ENCODE peak calls at places on chromosome X, in eight cellular contexts. T is DND-41; A is naive thymus-derived CD4-positive, alpha-beta T cell; V is IMR-90; S is endodermal cell; H is CD8-positive, alpha-beta memory T cell; Y is CD8-positive, alpha-beta T cell; J is tibial artery. Z is an unnamed sample.

GRCh38 chrX:101450951-101451350 is 34.3 kb upstream of the ARMCX4 start:
- DNase-seq in T (no peak), H (no peak), J (peak; percentile 20), Y (no peak), S (no peak), A (no peak), V (peak; percentile 30), Z (no peak)

GRCh38 chrX:41335590-41336331 is 1.8 kb downstream of the DDX3X start:
- DNase-seq in J (no peak), H (no peak), S (no peak), A (no peak), V (peak; percentile 80), T (no peak), Y (no peak), Z (no peak)

GRCh38 chrX:17697191-17697590 is 40.1 kb upstream of the SCML1 start:
- DNase-seq in A (no peak), H (no peak), S (no peak), T (no peak), V (peak; percentile 15), J (no peak), Y (no peak), Z (no peak)

GRCh38 chrX:101191217-101191750 is 28.3 kb upstream of the DRP2 start:
- DNase-seq in H (no peak), S (peak; percentile 81), V (no peak), J (peak; percentile 18), A (no peak), T (no peak), Y (no peak), Z (no peak)

GRCh38 chrX:125132274-125132673 is 187.4 kb upstream of the TEX13C start:
- DNase-seq in H (no peak), S (no peak), V (peak; percentile 0), Y (no peak), J (no peak), A (no peak), T (no peak), Z (no peak)

GRCh38 chrX:148080593-148080992 is 99.5 kb downstream of the FMR1NB start:
- DNase-seq in V (no peak), T (no peak), Y (no peak), S (no peak), H (no peak), J (no peak), A (no peak), Z (no peak)

GRCh38 chrX:133586443-133586842 is 171.2 kb upstream of the GPC4 start:
- DNase-seq in J (no peak), H (no peak), V (no peak), Y (no peak), T (no peak), A (no peak), S (no peak), Z (no peak)

GRCh38 chrX:24658421-24658820 is 11.3 kb upstream of the PCYT1B start:
- DNase-seq in V (no peak), S (no peak), H (no peak), Y (no peak), J (no peak), A (no peak), T (no peak), Z (no peak)

GRCh38 chrX:3215249-3215648 is 131.2 kb downstream of the MXRA5 start:
- DNase-seq in H (no peak), Y (no peak), T (no peak), V (no peak), S (no peak), A (no peak), J (no peak), Z (no peak)

DNA sequence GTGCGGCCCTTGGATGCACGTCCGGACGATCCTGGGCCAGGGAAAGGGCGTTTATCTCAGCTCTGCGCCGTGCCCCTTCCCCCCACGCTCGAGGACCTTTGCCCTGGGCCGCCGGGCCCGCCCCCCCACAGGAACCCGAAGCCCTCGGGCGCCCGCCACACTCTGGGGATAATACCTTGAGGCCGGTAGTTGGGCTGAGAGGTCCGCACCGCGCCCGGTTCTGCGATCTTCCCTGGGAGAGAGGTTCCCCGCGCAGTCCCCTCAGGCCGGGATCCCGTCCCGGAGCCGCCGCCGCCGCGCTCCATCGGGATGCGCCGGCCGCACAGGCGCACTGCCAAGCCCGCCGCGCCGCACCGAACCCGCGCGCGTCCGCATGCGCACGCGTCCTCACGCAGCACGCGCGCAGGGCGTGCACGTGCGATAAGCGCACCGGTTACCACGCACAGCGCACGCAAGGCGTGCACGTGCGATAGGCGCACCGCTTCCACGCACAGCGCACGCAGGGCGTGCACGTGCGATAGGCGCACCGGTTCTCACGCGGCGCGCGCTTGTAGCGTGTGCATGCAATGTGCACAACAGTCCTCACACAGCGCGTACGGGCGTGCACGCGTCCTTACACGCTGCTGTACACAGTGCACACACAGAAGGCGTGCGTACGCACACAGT is at the start of gene MAP7D2:
- DNase-seq in A (no peak), S (peak; percentile 67), J (no peak), Y (no peak), V (no peak), T (no peak), H (no peak), Z (no peak)
- H3K4me1 ChIP-seq in A (no peaks in the 10 kb centered on the region), S (no peaks in the 10 kb centered on the region), J (peaks cover 4% of the 10 kb centered on the region), Y (no peaks in the 10 kb centered on the region), V (no peaks in the 10 kb centered on the region), T (no peaks in the 10 kb centered on the region), H (no peaks in the 10 kb centered on the region), Z (no peaks in the 10 kb centered on the region)

GRCh38 chrX:70477734-70478075 is 33.1 kb downstream of the DLG3 start:
- DNase-seq in V (no peak), S (no peak), T (no peak), J (no peak), H (no peak), A (no peak), Y (no peak), Z (no peak)

GRCh38 chrX:70478521-70478920 is 33.9 kb downstream of the DLG3 start:
- DNase-seq in T (no peak), A (no peak), V (no peak), Y (no peak), H (no peak), S (no peak), J (no peak), Z (no peak)

GRCh38 chrX:70479197-70479969 is 34.7 kb downstream of the DLG3 start:
- DNase-seq in V (peak; percentile 83), J (no peak), T (no peak), A (no peak), Y (no peak), H (no peak), S (no peak), Z (no peak)

GRCh38 chrX:70476166-70476933 is 31.7 kb downstream of the DLG3 start:
- DNase-seq in Y (no peak), J (no peak), S (peak; percentile 66), A (no peak), T (no peak), H (no peak), V (no peak), Z (no peak)

DNA sequence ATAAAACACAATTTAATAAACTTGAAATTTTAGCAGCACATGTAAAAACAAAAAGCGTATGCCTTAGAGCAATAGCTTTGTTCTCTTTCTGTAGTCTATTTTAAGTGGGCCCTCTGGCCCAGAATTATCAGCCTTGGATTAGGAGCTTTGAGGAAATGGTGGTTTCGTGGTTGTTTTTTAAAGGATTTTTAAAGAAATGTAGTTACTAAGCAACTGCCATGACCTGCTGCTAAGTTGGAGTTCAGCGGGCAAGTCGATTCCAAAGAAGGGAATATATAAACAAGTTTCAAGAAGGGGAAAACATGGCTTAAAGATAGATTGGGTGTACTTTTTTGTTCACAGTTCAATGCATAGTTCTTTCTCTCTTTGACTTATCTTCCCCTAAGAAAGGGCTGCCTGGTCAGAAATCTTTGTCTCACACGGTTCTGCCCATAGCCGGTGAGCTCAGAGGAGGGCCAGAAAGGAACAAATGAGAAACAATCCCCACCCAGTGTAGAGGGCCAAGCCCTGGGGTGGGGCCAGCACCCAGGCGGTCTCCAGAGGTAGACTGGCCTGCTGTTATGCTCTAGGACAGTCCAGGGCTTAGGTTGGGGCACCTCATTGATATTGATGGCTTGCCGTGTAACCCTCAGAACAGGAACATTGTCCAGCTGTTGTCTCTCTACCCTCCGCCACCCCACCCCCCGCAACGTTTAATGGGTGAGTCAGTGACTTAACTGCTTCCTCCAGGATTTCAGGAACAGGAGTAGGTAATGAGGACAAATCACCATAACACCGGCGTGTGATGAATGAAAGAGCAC is 32.5 kb downstream of the DLG3 start:
- DNase-seq in V (peak; percentile 69), H (no peak), S (peak; percentile 82), A (no peak), Y (no peak), T (no peak), J (peak; percentile 52), Z (no peak)
- H3K4me1 ChIP-seq in V (peaks cover 22% of the 10 kb centered on the region), H (no peaks in the 10 kb centered on the region), S (peaks cover 14% of the 10 kb centered on the region), A (no peaks in the 10 kb centered on the region), Y (no peaks in the 10 kb centered on the region), T (no peaks in the 10 kb centered on the region), J (peaks cover 17% of the 10 kb centered on the region), Z (no peaks in the 10 kb centered on the region)

DNA sequence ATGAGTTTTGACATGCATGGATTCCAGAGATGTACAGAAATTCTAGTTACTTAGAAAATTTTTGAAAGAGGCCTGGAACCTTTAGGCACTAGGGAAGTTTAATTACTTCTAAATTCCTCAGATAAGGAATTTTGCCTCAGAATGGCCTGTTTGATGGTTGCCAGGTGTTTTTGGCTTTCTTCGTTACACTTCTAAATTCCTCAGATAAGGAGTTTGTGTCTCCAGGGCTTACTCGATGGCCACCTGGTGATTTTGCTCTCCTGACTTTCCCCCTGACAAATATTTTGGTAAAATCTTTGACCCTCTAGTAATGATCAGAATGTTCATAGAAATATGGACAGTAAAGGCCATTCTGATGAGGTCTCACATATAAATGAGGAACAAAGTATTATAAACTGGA is 64.3 kb downstream of the BEX3 start:
- DNase-seq in T (no peak), H (no peak), V (no peak), J (no peak), Y (no peak), S (no peak), A (no peak), Z (no peak)
- H3K4me1 ChIP-seq in T (no peaks in the 10 kb centered on the region), H (no peaks in the 10 kb centered on the region), V (peaks cover 3% of the 10 kb centered on the region), J (peaks cover 6% of the 10 kb centered on the region), Y (no peaks in the 10 kb centered on the region), S (peaks cover 10% of the 10 kb centered on the region), A (no peaks in the 10 kb centered on the region), Z (no peaks in the 10 kb centered on the region)

GRCh38 chrX:110281377-110281776 is 36.5 kb downstream of the AMMECR1 start:
- DNase-seq in A (no peak), T (no peak), V (no peak), H (no peak), S (no peak), Y (no peak), J (no peak), Z (no peak)

GRCh38 chrX:110277609-110278008 is 40.3 kb downstream of the AMMECR1 start:
- DNase-seq in T (no peak), A (no peak), J (no peak), Y (no peak), S (no peak), H (no peak), V (no peak), Z (no peak)

GRCh38 chrX:110284159-110284558 is 33.7 kb downstream of the AMMECR1 start:
- DNase-seq in V (peak; percentile 88), A (no peak), T (no peak), Y (no peak), J (no peak), H (no peak), S (no peak), Z (no peak)

GRCh38 chrX:110282922-110283321 is 35.0 kb downstream of the AMMECR1 start:
- DNase-seq in Y (no peak), J (no peak), T (no peak), A (no peak), V (no peak), S (no peak), H (no peak), Z (no peak)

DNA sequence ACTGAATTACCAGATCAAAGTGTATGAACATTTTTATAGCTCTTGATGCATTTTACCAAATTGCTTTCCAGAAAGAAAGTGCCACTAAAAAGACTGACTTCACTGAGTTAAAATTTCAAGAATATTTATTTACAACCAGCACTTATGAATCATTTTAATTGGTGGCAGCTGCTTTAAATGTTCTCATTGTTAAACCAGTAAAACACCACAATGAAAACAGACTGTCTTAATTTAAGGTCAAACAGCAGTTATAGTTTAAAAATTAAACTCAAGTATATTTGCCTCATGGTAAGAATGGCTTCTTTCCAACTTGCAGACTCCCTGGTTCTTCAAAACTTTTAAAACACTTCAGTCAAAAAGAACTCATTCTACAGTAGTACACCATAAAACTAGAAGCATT is 36.9 kb downstream of the AMMECR1 start:
- DNase-seq in S (no peak), Y (no peak), H (no peak), J (no peak), V (peak; percentile 58), T (no peak), A (no peak), Z (no peak)
- H3K4me1 ChIP-seq in S (no peaks in the 10 kb centered on the region), Y (no peaks in the 10 kb centered on the region), H (no peaks in the 10 kb centered on the region), J (no peaks in the 10 kb centered on the region), V (peaks cover 4% of the 10 kb centered on the region), T (no peaks in the 10 kb centered on the region), A (no peaks in the 10 kb centered on the region), Z (no peaks in the 10 kb centered on the region)